ENCODE peak calls at places on chromosomes 2 and 18, in five cellular contexts. One of them, this sample, is unnamed. For H3K27me3, the result is how much of the 10 kb centered on the place peaks cover.

GRCh38 chr2:106771811-106772210 is 114.2 kb downstream of the ST6GAL2 start:
- DNase-seq in Peyer's patch: no peak
- DNase-seq in spleen: no peak
- DNase-seq in GM23248: no peak
- DNase-seq in endothelial cell of umbilical vein: no peak
- DNase-seq in this sample: no peak

GRCh38 chr2:241503776-241504392 is 4.5 kb downstream of the STK25 start:
- DNase-seq in endothelial cell of umbilical vein: no peak
- DNase-seq in spleen: peak
- DNase-seq in Peyer's patch: no peak
- DNase-seq in GM23248: no peak
- DNase-seq in this sample: no peak

GRCh38 chr2:75068546-75068945 is 110.1 kb downstream of the POLE4 start:
- DNase-seq in GM23248: no peak
- DNase-seq in endothelial cell of umbilical vein: no peak
- DNase-seq in spleen: no peak
- DNase-seq in Peyer's patch: no peak
- DNase-seq in this sample: no peak

GRCh38 chr2:22932288-22932687 is 452.7 kb upstream of the KLHL29 start:
- DNase-seq in Peyer's patch: no peak
- DNase-seq in spleen: no peak
- DNase-seq in endothelial cell of umbilical vein: no peak
- DNase-seq in GM23248: no peak
- DNase-seq in this sample: no peak

GRCh38 chr2:14673351-14673875 is 40.9 kb downstream of the LRATD1 start:
- DNase-seq in spleen: no peak
- DNase-seq in endothelial cell of umbilical vein: no peak
- DNase-seq in GM23248: peak
- DNase-seq in Peyer's patch: no peak
- DNase-seq in this sample: no peak

GRCh38 chr2:45813003-45813601 is 161.6 kb downstream of the PRKCE start:
- DNase-seq in Peyer's patch: no peak
- DNase-seq in spleen: no peak
- DNase-seq in endothelial cell of umbilical vein: peak
- DNase-seq in GM23248: no peak
- DNase-seq in this sample: no peak

GRCh38 chr2:55620123-55620779 is 2.8 kb upstream of the PPP4R3B start:
- DNase-seq in GM23248: peak
- DNase-seq in Peyer's patch: no peak
- DNase-seq in endothelial cell of umbilical vein: no peak
- DNase-seq in spleen: peak
- DNase-seq in this sample: no peak

GRCh38 chr2:190571666-190572065 is 37.1 kb upstream of the NEMP2 start:
- DNase-seq in Peyer's patch: no peak
- DNase-seq in spleen: no peak
- DNase-seq in GM23248: no peak
- DNase-seq in endothelial cell of umbilical vein: no peak
- DNase-seq in this sample: no peak

GRCh38 chr2:20093263-20094141 is 42.1 kb upstream of the LAPTM4A start:
- DNase-seq in endothelial cell of umbilical vein: peak
- DNase-seq in Peyer's patch: peak
- DNase-seq in spleen: no peak
- DNase-seq in GM23248: peak
- DNase-seq in this sample: no peak

GRCh38 chr2:112724611-112725525 is 4.0 kb downstream of the NT5DC4 start:
- DNase-seq in spleen: no peak
- DNase-seq in Peyer's patch: no peak
- DNase-seq in GM23248: peak
- DNase-seq in endothelial cell of umbilical vein: no peak
- DNase-seq in this sample: no peak

GRCh38 chr2:190126758-190127157 is 64.2 kb upstream of the MSTN start:
- DNase-seq in endothelial cell of umbilical vein: no peak
- DNase-seq in spleen: no peak
- DNase-seq in Peyer's patch: no peak
- DNase-seq in GM23248: peak
- DNase-seq in this sample: no peak

GRCh38 chr18:58325521-58325908 is 281.5 kb downstream of the NEDD4L start:
- DNase-seq in GM23248: peak
- DNase-seq in Peyer's patch: no peak
- DNase-seq in endothelial cell of umbilical vein: no peak
- DNase-seq in spleen: no peak
- DNase-seq in this sample: no peak

GRCh38 chr2:49770919-49771318 is 616.6 kb upstream of the FSHR start:
- DNase-seq in GM23248: peak
- DNase-seq in Peyer's patch: peak
- DNase-seq in spleen: no peak
- DNase-seq in endothelial cell of umbilical vein: no peak
- DNase-seq in this sample: peak

GRCh38 chr2:119117891-119118882 is 40.4 kb downstream of the C1QL2 start:
- DNase-seq in spleen: no peak
- DNase-seq in Peyer's patch: no peak
- DNase-seq in endothelial cell of umbilical vein: no peak
- DNase-seq in GM23248: no peak
- DNase-seq in this sample: no peak

GRCh38 chr2:116719841-116720240 is 1094.7 kb upstream of the DDX18 start:
- DNase-seq in spleen: no peak
- DNase-seq in endothelial cell of umbilical vein: peak
- DNase-seq in Peyer's patch: no peak
- DNase-seq in GM23248: no peak
- DNase-seq in this sample: no peak

GRCh38 chr2:8586397-8587051 is 95.3 kb upstream of the ID2 start:
- DNase-seq in Peyer's patch: no peak
- DNase-seq in spleen: peak
- DNase-seq in endothelial cell of umbilical vein: no peak
- DNase-seq in GM23248: peak
- DNase-seq in this sample: no peak

GRCh38 chr2:179768765-179769164 is 92.6 kb downstream of the ZNF385B start:
- DNase-seq in spleen: no peak
- DNase-seq in Peyer's patch: no peak
- DNase-seq in GM23248: peak
- DNase-seq in endothelial cell of umbilical vein: peak
- DNase-seq in this sample: no peak

GRCh38 chr2:54598347-54599325 is 124.8 kb upstream of the EML6 start:
- DNase-seq in GM23248: peak
- DNase-seq in spleen: no peak
- DNase-seq in Peyer's patch: no peak
- DNase-seq in endothelial cell of umbilical vein: no peak
- DNase-seq in this sample: no peak

GRCh38 chr2:24342110-24342910 is 18.0 kb downstream of the ITSN2 start:
- DNase-seq in Peyer's patch: no peak
- DNase-seq in spleen: no peak
- DNase-seq in endothelial cell of umbilical vein: no peak
- DNase-seq in GM23248: no peak
- DNase-seq in this sample: no peak

GRCh38 chr2:9690252-9690651 is 59.5 kb upstream of the YWHAQ start:
- DNase-seq in endothelial cell of umbilical vein: no peak
- DNase-seq in GM23248: no peak
- DNase-seq in Peyer's patch: no peak
- DNase-seq in spleen: no peak
- DNase-seq in this sample: no peak

GRCh38 chr2:217790195-217790594 is 212.6 kb downstream of the TNS1 start:
- DNase-seq in GM23248: no peak
- DNase-seq in Peyer's patch: no peak
- DNase-seq in endothelial cell of umbilical vein: no peak
- DNase-seq in spleen: peak
- DNase-seq in this sample: no peak

GRCh38 chr18:2907459-2908145 is 60.8 kb downstream of the EMILIN2 start:
- DNase-seq in endothelial cell of umbilical vein: peak
- DNase-seq in Peyer's patch: peak
- DNase-seq in spleen: no peak
- DNase-seq in GM23248: peak
- DNase-seq in this sample: no peak

GRCh38 chr2:191303349-191304005 is 58.3 kb downstream of the MYO1B start:
- DNase-seq in GM23248: no peak
- DNase-seq in endothelial cell of umbilical vein: no peak
- DNase-seq in spleen: no peak
- DNase-seq in Peyer's patch: no peak
- DNase-seq in this sample: no peak

GRCh38 chr2:19738707-19739106 is 163.1 kb downstream of the TTC32 start:
- DNase-seq in spleen: no peak
- DNase-seq in GM23248: peak
- DNase-seq in Peyer's patch: peak
- DNase-seq in endothelial cell of umbilical vein: no peak
- DNase-seq in this sample: no peak

GRCh38 chr18:77055429-77056310 is 76.9 kb downstream of the MBP start:
- DNase-seq in endothelial cell of umbilical vein: no peak
- DNase-seq in Peyer's patch: peak
- DNase-seq in spleen: peak
- DNase-seq in GM23248: no peak
- DNase-seq in this sample: no peak

GRCh38 chr2:23484767-23485166 is 99.8 kb downstream of the KLHL29 start:
- DNase-seq in endothelial cell of umbilical vein: no peak
- DNase-seq in Peyer's patch: no peak
- DNase-seq in spleen: no peak
- DNase-seq in GM23248: no peak
- DNase-seq in this sample: no peak

GRCh38 chr2:192885569-192886160 is 690.9 kb upstream of the TMEFF2 start:
- DNase-seq in spleen: no peak
- DNase-seq in GM23248: no peak
- DNase-seq in endothelial cell of umbilical vein: no peak
- DNase-seq in Peyer's patch: no peak
- DNase-seq in this sample: no peak

GRCh38 chr2:85024372-85025047 is 53.5 kb downstream of the KCMF1 start:
- DNase-seq in GM23248: no peak
- DNase-seq in spleen: no peak
- DNase-seq in Peyer's patch: no peak
- DNase-seq in endothelial cell of umbilical vein: no peak
- DNase-seq in this sample: no peak

GRCh38 chr18:43705850-43706249 is 428.6 kb upstream of the SYT4 start:
- DNase-seq in spleen: no peak
- DNase-seq in Peyer's patch: no peak
- DNase-seq in GM23248: no peak
- DNase-seq in endothelial cell of umbilical vein: no peak
- DNase-seq in this sample: no peak

GRCh38 chr2:236571161-236571560 is 1.5 kb downstream of the ACKR3 start:
- DNase-seq in endothelial cell of umbilical vein: no peak
- DNase-seq in spleen: no peak
- DNase-seq in GM23248: no peak
- DNase-seq in Peyer's patch: peak
- DNase-seq in this sample: no peak

GRCh38 chr18:51614033-51614432 is 416.6 kb upstream of the MEX3C start:
- DNase-seq in Peyer's patch: no peak
- DNase-seq in spleen: no peak
- DNase-seq in endothelial cell of umbilical vein: no peak
- DNase-seq in GM23248: peak
- DNase-seq in this sample: no peak

DNA sequence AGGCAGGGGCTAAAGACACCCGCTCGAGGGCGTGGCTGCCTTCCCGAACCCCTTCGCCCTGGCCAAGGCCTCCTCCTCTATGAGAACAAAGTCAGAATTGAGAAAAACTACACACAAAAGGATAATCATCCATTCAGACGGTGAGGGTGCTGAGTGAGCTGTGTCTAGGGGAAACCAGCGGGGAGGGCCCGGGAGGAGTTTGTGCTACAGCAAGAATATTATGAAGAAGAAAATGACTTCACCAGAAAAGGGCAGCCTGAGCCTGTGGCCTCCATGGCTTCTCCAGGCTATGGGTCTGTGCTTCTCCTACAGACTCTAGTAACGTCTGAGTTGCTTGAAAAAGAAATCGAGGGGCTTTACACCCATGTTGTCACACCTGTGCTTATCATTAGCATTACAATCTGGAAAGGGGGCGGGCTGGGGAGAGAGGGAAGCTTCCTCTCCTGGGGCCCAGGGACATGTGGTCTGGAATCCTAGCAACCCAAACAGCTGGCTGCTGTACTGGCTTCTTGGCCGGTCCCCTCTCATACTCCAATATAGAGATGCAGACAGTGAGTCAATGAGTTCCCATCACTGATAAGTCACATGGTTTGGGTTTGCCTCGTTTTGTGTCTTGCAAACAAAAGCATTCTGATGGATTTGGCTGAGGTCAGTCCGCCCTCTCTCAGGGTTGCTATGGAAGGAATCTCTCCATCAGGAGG is 52.0 kb upstream of the ARL4C start:
- DNase-seq in Peyer's patch: no peak
- DNase-seq in spleen: no peak
- DNase-seq in endothelial cell of umbilical vein: no peak
- DNase-seq in GM23248: peak
- DNase-seq in this sample: no peak
- H3K27me3 ChIP-seq in Peyer's patch: under half
- H3K27me3 ChIP-seq in spleen: under half
- H3K27me3 ChIP-seq in endothelial cell of umbilical vein: under half
- H3K27me3 ChIP-seq in GM23248: under half
- H3K27me3 ChIP-seq in this sample: under half

DNA sequence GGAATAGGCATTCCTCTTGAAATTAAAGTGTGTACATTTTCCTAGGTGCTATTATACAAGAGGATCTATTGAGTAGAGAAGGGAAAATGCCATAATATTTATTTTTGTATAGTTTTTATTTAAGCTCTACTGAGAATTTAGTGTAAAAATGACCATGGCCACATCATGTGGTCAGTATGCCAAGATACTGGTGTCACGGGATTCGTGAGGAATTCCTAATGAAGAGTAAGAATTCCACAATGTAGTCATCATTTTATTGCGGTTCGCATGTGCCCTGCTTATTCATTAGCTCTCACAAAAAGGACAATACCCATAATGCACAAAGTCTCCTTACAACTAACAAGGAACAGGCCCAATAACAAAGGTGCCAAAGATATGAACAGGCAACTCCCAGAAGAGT is 39.3 kb upstream of the PARD3B start:
- DNase-seq in spleen: no peak
- DNase-seq in GM23248: peak
- DNase-seq in endothelial cell of umbilical vein: no peak
- DNase-seq in Peyer's patch: no peak
- DNase-seq in this sample: no peak
- H3K27me3 ChIP-seq in spleen: under half
- H3K27me3 ChIP-seq in GM23248: under half
- H3K27me3 ChIP-seq in endothelial cell of umbilical vein: under half
- H3K27me3 ChIP-seq in Peyer's patch: under half
- H3K27me3 ChIP-seq in this sample: under half

GRCh38 chr18:33584845-33585775 is 7.1 kb downstream of the ASXL3 start:
- DNase-seq in endothelial cell of umbilical vein: no peak
- DNase-seq in GM23248: no peak
- DNase-seq in Peyer's patch: no peak
- DNase-seq in spleen: no peak
- DNase-seq in this sample: no peak
- H3K27me3 ChIP-seq in endothelial cell of umbilical vein: under half
- H3K27me3 ChIP-seq in GM23248: under half
- H3K27me3 ChIP-seq in Peyer's patch: under half
- H3K27me3 ChIP-seq in spleen: under half
- H3K27me3 ChIP-seq in this sample: under half

DNA sequence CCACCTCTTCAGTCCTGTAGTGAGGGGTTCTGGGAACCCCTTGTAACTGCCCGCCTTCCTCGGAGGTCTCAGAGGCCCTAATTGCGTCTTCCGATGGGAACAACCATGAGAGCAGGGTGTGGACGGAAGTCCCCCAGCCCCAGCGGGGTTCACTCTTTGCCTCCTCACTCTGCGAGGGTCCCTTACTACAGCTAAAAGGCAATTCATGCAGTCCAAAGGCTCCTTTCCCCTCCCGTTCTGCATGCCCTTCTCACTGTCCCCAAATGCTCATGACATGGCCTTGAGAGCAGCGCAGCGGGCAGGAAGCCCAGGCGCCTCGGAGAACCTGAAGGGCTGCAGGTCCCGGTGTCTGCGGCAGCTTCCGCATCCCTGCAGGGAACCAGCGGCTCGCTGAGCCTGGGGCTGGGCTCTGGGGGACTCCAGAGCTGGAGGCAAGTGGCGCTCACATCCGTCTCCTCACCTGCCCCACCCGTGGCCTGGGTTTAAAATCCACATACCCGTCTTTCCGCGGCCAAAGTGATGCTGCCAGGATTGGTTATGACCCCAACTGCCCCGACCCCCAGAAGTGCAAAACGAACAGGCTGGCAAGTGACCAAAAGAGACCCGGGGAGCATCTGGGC is 534 bp upstream of the CIDEA start:
- DNase-seq in GM23248: no peak
- DNase-seq in endothelial cell of umbilical vein: no peak
- DNase-seq in Peyer's patch: no peak
- DNase-seq in spleen: peak
- DNase-seq in this sample: no peak
- H3K27me3 ChIP-seq in GM23248: under half
- H3K27me3 ChIP-seq in endothelial cell of umbilical vein: under half
- H3K27me3 ChIP-seq in Peyer's patch: under half
- H3K27me3 ChIP-seq in spleen: under half
- H3K27me3 ChIP-seq in this sample: under half